ENCODE peak calls at places on chromosome 14, in ten cellular contexts. One of them, this sample, is unnamed.

GRCh38 chr14:23621204-23621931 is 14.8 kb upstream of the DHRS2 start:
- DNase-seq in A549: no peak
- DNase-seq in transverse colon: no peak
- DNase-seq in adrenal gland: no peak
- DNase-seq in ovary: no peak
- DNase-seq in heart left ventricle: no peak
- DNase-seq in NB4: no peak
- DNase-seq in esophagus squamous epithelium: no peak
- DNase-seq in right lobe of liver: no peak
- DNase-seq in stomach: no peak
- DNase-seq in this sample: no peak

GRCh38 chr14:32756775-32757174 is 181.9 kb upstream of the NPAS3 start:
- DNase-seq in ovary: no peak
- DNase-seq in A549: no peak
- DNase-seq in adrenal gland: no peak
- DNase-seq in heart left ventricle: no peak
- DNase-seq in stomach: no peak
- DNase-seq in NB4: no peak
- DNase-seq in esophagus squamous epithelium: no peak
- DNase-seq in right lobe of liver: no peak
- DNase-seq in transverse colon: no peak
- DNase-seq in this sample: no peak

GRCh38 chr14:22747769-22748168 is 18.7 kb upstream of the OXA1L start:
- DNase-seq in right lobe of liver: no peak
- DNase-seq in esophagus squamous epithelium: no peak
- DNase-seq in transverse colon: no peak
- DNase-seq in stomach: no peak
- DNase-seq in A549: no peak
- DNase-seq in adrenal gland: no peak
- DNase-seq in ovary: no peak
- DNase-seq in NB4: no peak
- DNase-seq in heart left ventricle: no peak
- DNase-seq in this sample: no peak

GRCh38 chr14:104561661-104562495 is 17.7 kb upstream of the C14orf180 start:
- DNase-seq in adrenal gland: no peak
- DNase-seq in NB4: no peak
- DNase-seq in A549: no peak
- DNase-seq in ovary: no peak
- DNase-seq in right lobe of liver: peak
- DNase-seq in heart left ventricle: peak
- DNase-seq in stomach: no peak
- DNase-seq in esophagus squamous epithelium: no peak
- DNase-seq in transverse colon: no peak
- DNase-seq in this sample: no peak

GRCh38 chr14:94545131-94545841 is 16.0 kb upstream of the SERPINA4 start:
- DNase-seq in right lobe of liver: no peak
- DNase-seq in adrenal gland: no peak
- DNase-seq in stomach: no peak
- DNase-seq in heart left ventricle: no peak
- DNase-seq in A549: no peak
- DNase-seq in ovary: no peak
- DNase-seq in esophagus squamous epithelium: no peak
- DNase-seq in transverse colon: no peak
- DNase-seq in NB4: no peak
- DNase-seq in this sample: no peak

GRCh38 chr14:75229923-75230792 is 48.5 kb upstream of the FOS start:
- DNase-seq in esophagus squamous epithelium: no peak
- DNase-seq in stomach: peak
- DNase-seq in heart left ventricle: no peak
- DNase-seq in A549: peak
- DNase-seq in ovary: no peak
- DNase-seq in NB4: peak
- DNase-seq in transverse colon: peak
- DNase-seq in adrenal gland: no peak
- DNase-seq in right lobe of liver: no peak
- DNase-seq in this sample: peak

GRCh38 chr14:67934087-67934486 is 114.5 kb downstream of the RAD51B start:
- DNase-seq in ovary: peak
- DNase-seq in adrenal gland: no peak
- DNase-seq in transverse colon: peak
- DNase-seq in A549: peak
- DNase-seq in heart left ventricle: no peak
- DNase-seq in stomach: no peak
- DNase-seq in NB4: peak
- DNase-seq in esophagus squamous epithelium: no peak
- DNase-seq in right lobe of liver: no peak
- DNase-seq in this sample: no peak

GRCh38 chr14:58923751-58924405 is 264.6 kb upstream of the DAAM1 start:
- DNase-seq in stomach: no peak
- DNase-seq in adrenal gland: no peak
- DNase-seq in right lobe of liver: no peak
- DNase-seq in ovary: no peak
- DNase-seq in transverse colon: no peak
- DNase-seq in esophagus squamous epithelium: no peak
- DNase-seq in heart left ventricle: no peak
- DNase-seq in A549: no peak
- DNase-seq in NB4: no peak
- DNase-seq in this sample: no peak

GRCh38 chr14:60658909-60659585 is 9.8 kb upstream of the SIX1 start:
- DNase-seq in adrenal gland: no peak
- DNase-seq in right lobe of liver: no peak
- DNase-seq in NB4: no peak
- DNase-seq in transverse colon: no peak
- DNase-seq in stomach: no peak
- DNase-seq in heart left ventricle: no peak
- DNase-seq in esophagus squamous epithelium: no peak
- DNase-seq in ovary: no peak
- DNase-seq in A549: no peak
- DNase-seq in this sample: no peak

GRCh38 chr14:89061696-89062095 is 237.2 kb downstream of the TTC8 start:
- DNase-seq in transverse colon: no peak
- DNase-seq in NB4: no peak
- DNase-seq in right lobe of liver: no peak
- DNase-seq in ovary: no peak
- DNase-seq in stomach: no peak
- DNase-seq in A549: no peak
- DNase-seq in heart left ventricle: no peak
- DNase-seq in esophagus squamous epithelium: no peak
- DNase-seq in adrenal gland: no peak
- DNase-seq in this sample: no peak

GRCh38 chr14:70073924-70074566 is 114.7 kb downstream of the SLC8A3 start:
- DNase-seq in ovary: no peak
- DNase-seq in stomach: peak
- DNase-seq in esophagus squamous epithelium: no peak
- DNase-seq in right lobe of liver: peak
- DNase-seq in NB4: peak
- DNase-seq in transverse colon: peak
- DNase-seq in adrenal gland: peak
- DNase-seq in heart left ventricle: peak
- DNase-seq in A549: peak
- DNase-seq in this sample: peak

GRCh38 chr14:32039401-32039800 is 37.7 kb upstream of the ARHGAP5 start:
- DNase-seq in esophagus squamous epithelium: no peak
- DNase-seq in heart left ventricle: no peak
- DNase-seq in adrenal gland: no peak
- DNase-seq in stomach: no peak
- DNase-seq in right lobe of liver: no peak
- DNase-seq in NB4: no peak
- DNase-seq in A549: no peak
- DNase-seq in ovary: no peak
- DNase-seq in transverse colon: no peak
- DNase-seq in this sample: no peak

GRCh38 chr14:94080606-94081385 is at the start of the genes DDX24 and IFI27L1:
- DNase-seq in adrenal gland: peak
- DNase-seq in ovary: peak
- DNase-seq in A549: peak
- DNase-seq in heart left ventricle: peak
- DNase-seq in esophagus squamous epithelium: peak
- DNase-seq in right lobe of liver: peak
- DNase-seq in transverse colon: peak
- DNase-seq in stomach: peak
- DNase-seq in NB4: peak
- DNase-seq in this sample: peak

GRCh38 chr14:96362965-96363750 is at the start of the genes ATG2B and GSKIP:
- DNase-seq in A549: peak
- DNase-seq in esophagus squamous epithelium: peak
- DNase-seq in ovary: peak
- DNase-seq in transverse colon: peak
- DNase-seq in heart left ventricle: peak
- DNase-seq in adrenal gland: peak
- DNase-seq in NB4: peak
- DNase-seq in right lobe of liver: peak
- DNase-seq in stomach: peak
- DNase-seq in this sample: peak
- TF ChIP-seq POLR2A in A549: peak
- TF ChIP-seq POLR2A in esophagus squamous epithelium: peak
- TF ChIP-seq POLR2A in ovary: peak
- TF ChIP-seq POLR2A in transverse colon: peak
- TF ChIP-seq POLR2A in heart left ventricle: peak
- TF ChIP-seq POLR2A in adrenal gland: peak
- TF ChIP-seq POLR2A in NB4: peak
- TF ChIP-seq POLR2A in right lobe of liver: peak
- TF ChIP-seq POLR2A in stomach: no peak
- TF ChIP-seq POLR2A in this sample: peak

GRCh38 chr14:102943454-102943853 is 21.0 kb downstream of the AMN start:
- DNase-seq in esophagus squamous epithelium: no peak
- DNase-seq in right lobe of liver: peak
- DNase-seq in adrenal gland: no peak
- DNase-seq in heart left ventricle: no peak
- DNase-seq in A549: no peak
- DNase-seq in stomach: no peak
- DNase-seq in NB4: no peak
- DNase-seq in transverse colon: no peak
- DNase-seq in ovary: no peak
- DNase-seq in this sample: no peak

GRCh38 chr14:102940729-102941362 is 18.4 kb downstream of the AMN start:
- DNase-seq in ovary: no peak
- DNase-seq in A549: no peak
- DNase-seq in heart left ventricle: no peak
- DNase-seq in stomach: no peak
- DNase-seq in right lobe of liver: peak
- DNase-seq in adrenal gland: no peak
- DNase-seq in transverse colon: no peak
- DNase-seq in NB4: no peak
- DNase-seq in esophagus squamous epithelium: no peak
- DNase-seq in this sample: no peak

GRCh38 chr14:102941419-102942011 is 19.1 kb downstream of the AMN start:
- DNase-seq in esophagus squamous epithelium: no peak
- DNase-seq in transverse colon: no peak
- DNase-seq in A549: no peak
- DNase-seq in ovary: no peak
- DNase-seq in right lobe of liver: peak
- DNase-seq in NB4: no peak
- DNase-seq in stomach: no peak
- DNase-seq in heart left ventricle: no peak
- DNase-seq in adrenal gland: no peak
- DNase-seq in this sample: no peak

GRCh38 chr14:102943979-102944378 is 21.5 kb downstream of the AMN start:
- DNase-seq in transverse colon: no peak
- DNase-seq in heart left ventricle: no peak
- DNase-seq in NB4: no peak
- DNase-seq in right lobe of liver: peak
- DNase-seq in adrenal gland: no peak
- DNase-seq in esophagus squamous epithelium: no peak
- DNase-seq in A549: no peak
- DNase-seq in ovary: no peak
- DNase-seq in stomach: no peak
- DNase-seq in this sample: no peak

GRCh38 chr14:102942069-102942468 is 19.6 kb downstream of the AMN start:
- DNase-seq in esophagus squamous epithelium: no peak
- DNase-seq in heart left ventricle: no peak
- DNase-seq in stomach: no peak
- DNase-seq in ovary: no peak
- DNase-seq in NB4: no peak
- DNase-seq in adrenal gland: no peak
- DNase-seq in A549: no peak
- DNase-seq in transverse colon: no peak
- DNase-seq in right lobe of liver: peak
- DNase-seq in this sample: no peak
- TF ChIP-seq POLR2A in esophagus squamous epithelium: no peak
- TF ChIP-seq POLR2A in heart left ventricle: no peak
- TF ChIP-seq POLR2A in stomach: no peak
- TF ChIP-seq POLR2A in ovary: no peak
- TF ChIP-seq POLR2A in NB4: no peak
- TF ChIP-seq POLR2A in adrenal gland: no peak
- TF ChIP-seq POLR2A in A549: no peak
- TF ChIP-seq POLR2A in transverse colon: no peak
- TF ChIP-seq POLR2A in right lobe of liver: no peak
- TF ChIP-seq POLR2A in this sample: no peak

GRCh38 chr14:105917933-105918436 is 391.6 kb downstream of the TMEM121 start:
- DNase-seq in ovary: no peak
- DNase-seq in transverse colon: no peak
- DNase-seq in esophagus squamous epithelium: no peak
- DNase-seq in stomach: no peak
- DNase-seq in right lobe of liver: peak
- DNase-seq in adrenal gland: no peak
- DNase-seq in NB4: no peak
- DNase-seq in heart left ventricle: peak
- DNase-seq in A549: no peak
- DNase-seq in this sample: no peak
- TF ChIP-seq POLR2A in ovary: no peak
- TF ChIP-seq POLR2A in transverse colon: no peak
- TF ChIP-seq POLR2A in esophagus squamous epithelium: no peak
- TF ChIP-seq POLR2A in stomach: no peak
- TF ChIP-seq POLR2A in right lobe of liver: no peak
- TF ChIP-seq POLR2A in adrenal gland: no peak
- TF ChIP-seq POLR2A in NB4: no peak
- TF ChIP-seq POLR2A in heart left ventricle: no peak
- TF ChIP-seq POLR2A in A549: no peak
- TF ChIP-seq POLR2A in this sample: no peak

GRCh38 chr14:81533536-81534343 is at the start of gene SEL1L:
- DNase-seq in transverse colon: peak
- DNase-seq in adrenal gland: peak
- DNase-seq in stomach: peak
- DNase-seq in A549: peak
- DNase-seq in ovary: peak
- DNase-seq in right lobe of liver: peak
- DNase-seq in heart left ventricle: peak
- DNase-seq in esophagus squamous epithelium: peak
- DNase-seq in NB4: peak
- DNase-seq in this sample: peak
- TF ChIP-seq POLR2A in transverse colon: peak
- TF ChIP-seq POLR2A in adrenal gland: peak
- TF ChIP-seq POLR2A in stomach: peak
- TF ChIP-seq POLR2A in A549: peak
- TF ChIP-seq POLR2A in ovary: peak
- TF ChIP-seq POLR2A in right lobe of liver: peak
- TF ChIP-seq POLR2A in heart left ventricle: peak
- TF ChIP-seq POLR2A in esophagus squamous epithelium: peak
- TF ChIP-seq POLR2A in NB4: peak
- TF ChIP-seq POLR2A in this sample: peak

GRCh38 chr14:26414103-26414502 is 183.7 kb downstream of the NOVA1 start:
- DNase-seq in transverse colon: no peak
- DNase-seq in NB4: no peak
- DNase-seq in ovary: no peak
- DNase-seq in heart left ventricle: no peak
- DNase-seq in esophagus squamous epithelium: no peak
- DNase-seq in A549: no peak
- DNase-seq in stomach: no peak
- DNase-seq in adrenal gland: no peak
- DNase-seq in right lobe of liver: no peak
- DNase-seq in this sample: no peak
- TF ChIP-seq POLR2A in transverse colon: no peak
- TF ChIP-seq POLR2A in NB4: no peak
- TF ChIP-seq POLR2A in ovary: no peak
- TF ChIP-seq POLR2A in heart left ventricle: no peak
- TF ChIP-seq POLR2A in esophagus squamous epithelium: no peak
- TF ChIP-seq POLR2A in A549: no peak
- TF ChIP-seq POLR2A in stomach: no peak
- TF ChIP-seq POLR2A in adrenal gland: no peak
- TF ChIP-seq POLR2A in right lobe of liver: no peak
- TF ChIP-seq POLR2A in this sample: no peak

This sample was measured in breast epithelium.